ENCODE peak calls at places on chromosomes 12 and 14, in eight cellular contexts. V is HFFc6, H is DND-41, A is PC-3, G is A549, X is sigmoid colon, U is epithelial cell of esophagus, Z is mucosa of descending colon. C is an unnamed sample.

GRCh38 chr14:58638231-58639205 is 756 bp downstream of the DACT1 start:
- DNase-seq in Z (peak), H (no peak), X (peak), G (peak), V (peak), A (peak), U (peak), C (peak)

GRCh38 chr14:101060171-101060601 is 156.7 kb upstream of the RTL1 start:
- DNase-seq in A (no peak), H (no peak), U (no peak), Z (no peak), G (no peak), V (no peak), X (peak), C (no peak)

GRCh38 chr14:96363751-96364336 is 518 bp downstream of the GSKIP start:
- DNase-seq in X (peak), Z (peak), A (peak), V (peak), U (peak), G (peak), H (peak), C (peak)

GRCh38 chr12:5171701-5172100 is 128.0 kb downstream of the KCNA5 start:
- DNase-seq in V (peak), A (peak), U (peak), Z (no peak), X (no peak), H (peak), G (peak), C (peak)

GRCh38 chr12:12892670-12893290 is 1.4 kb downstream of the GPRC5A start:
- DNase-seq in V (no peak), Z (peak), U (peak), H (no peak), X (no peak), G (no peak), A (peak), C (no peak)

GRCh38 chr14:96945721-96946120 is 148.5 kb downstream of the VRK1 start:
- DNase-seq in X (no peak), U (no peak), H (no peak), Z (no peak), V (no peak), A (no peak), G (no peak), C (no peak)

GRCh38 chr12:118103231-118103600 is 595 bp downstream of the VSIG10 start:
- DNase-seq in G (peak), U (no peak), A (peak), H (peak), X (peak), Z (peak), V (no peak), C (peak)

GRCh38 chr12:26114720-26115406 is 10.0 kb downstream of the BHLHE41 start:
- DNase-seq in U (no peak), Z (no peak), G (no peak), A (no peak), X (no peak), H (no peak), V (no peak), C (no peak)

GRCh38 chr12:84701041-84701440 is 211.6 kb downstream of the SLC6A15 start:
- DNase-seq in U (peak), G (no peak), Z (no peak), V (no peak), X (no peak), A (no peak), H (no peak), C (no peak)

GRCh38 chr14:68686724-68687123 is 106.1 kb downstream of the ZFP36L1 start:
- DNase-seq in A (no peak), X (peak), Z (no peak), U (no peak), H (no peak), G (no peak), V (no peak), C (no peak)

GRCh38 chr12:78703820-78704525 is 160.6 kb upstream of the SYT1 start:
- DNase-seq in A (peak), V (peak), Z (no peak), G (peak), H (no peak), U (peak), X (no peak), C (no peak)

GRCh38 chr12:111819191-111820158 is 22.6 kb upstream of the MAPKAPK5 start:
- DNase-seq in X (no peak), Z (no peak), H (no peak), G (no peak), A (peak), V (peak), U (peak), C (no peak)

GRCh38 chr14:100159107-100159864 is at the start of gene DEGS2:
- DNase-seq in U (peak), G (peak), A (peak), H (no peak), Z (peak), V (no peak), X (no peak), C (peak)

GRCh38 chr12:89969098-89969497 is 260.5 kb upstream of the ATP2B1 start:
- DNase-seq in U (peak), H (no peak), X (no peak), Z (no peak), G (no peak), A (peak), V (no peak), C (no peak)

GRCh38 chr14:68160779-68161546 is 341.4 kb downstream of the RAD51B start:
- DNase-seq in G (no peak), U (no peak), X (no peak), V (no peak), Z (no peak), A (no peak), H (no peak), C (no peak)

GRCh38 chr12:68400231-68400829 is 68.2 kb upstream of the MDM1 start:
- DNase-seq in G (no peak), V (no peak), H (no peak), A (no peak), Z (no peak), X (no peak), U (no peak), C (no peak)

GRCh38 chr12:50750366-50750765 is 13.5 kb upstream of the ATF1 start:
- DNase-seq in G (no peak), X (no peak), V (no peak), H (no peak), Z (no peak), A (no peak), U (no peak), C (no peak)

GRCh38 chr14:61284001-61284400 is 2.9 kb upstream of the TMEM30B start:
- DNase-seq in X (no peak), A (no peak), V (no peak), Z (no peak), U (no peak), H (peak), G (no peak), C (no peak)

GRCh38 chr12:10159280-10159679 is 12.7 kb downstream of the OLR1 start:
- DNase-seq in A (no peak), X (no peak), H (no peak), G (no peak), Z (no peak), U (no peak), V (no peak), C (no peak)

GRCh38 chr14:34766060-34766459 is 51.7 kb upstream of the CFL2 start:
- DNase-seq in X (no peak), H (no peak), U (no peak), A (peak), Z (no peak), G (peak), V (no peak), C (no peak)
- TF ChIP-seq CTCF in X (no peak), H (no peak), U (no peak), A (peak), Z (no peak), G (peak), V (peak), C (no peak)

GRCh38 chr12:98227162-98227561 is 288.2 kb upstream of the TMPO start:
- DNase-seq in H (peak), U (peak), V (no peak), X (no peak), G (peak), A (no peak), Z (no peak), C (no peak)
- TF ChIP-seq CTCF in H (peak), U (peak), V (peak), X (no peak), G (peak), A (peak), Z (no peak), C (peak)

DNA sequence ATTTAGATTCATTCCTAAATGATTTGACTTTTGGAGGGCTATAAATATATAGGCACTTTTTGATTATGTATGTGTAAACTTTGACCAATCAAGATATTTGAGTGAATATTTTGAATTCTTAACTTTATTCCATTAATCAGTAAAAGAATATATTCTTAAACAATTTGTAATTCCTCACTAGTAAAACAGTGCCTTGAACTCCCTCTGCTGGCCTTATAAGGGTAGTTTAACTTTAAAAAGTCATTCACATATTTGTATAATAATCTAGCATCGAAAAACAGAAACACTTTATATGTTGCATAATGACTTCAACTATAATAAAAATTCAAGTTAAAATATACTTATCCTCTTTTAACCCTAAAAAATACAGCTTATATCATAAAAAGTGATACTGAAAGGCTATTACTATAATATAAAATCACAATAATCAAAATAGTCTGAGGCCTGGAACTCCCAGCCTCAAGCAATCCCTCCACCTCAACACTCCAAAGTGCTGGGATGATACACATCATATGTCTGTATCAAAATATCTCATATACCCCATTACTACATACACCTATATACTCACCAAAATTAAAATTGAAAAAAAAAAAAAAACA is 31.2 kb downstream of the CCDC59 start:
- DNase-seq in U (peak), Z (no peak), X (no peak), V (peak), G (peak), A (peak), H (no peak), C (no peak)
- TF ChIP-seq CTCF in U (peak), Z (peak), X (peak), V (peak), G (peak), A (peak), H (peak), C (peak)

DNA sequence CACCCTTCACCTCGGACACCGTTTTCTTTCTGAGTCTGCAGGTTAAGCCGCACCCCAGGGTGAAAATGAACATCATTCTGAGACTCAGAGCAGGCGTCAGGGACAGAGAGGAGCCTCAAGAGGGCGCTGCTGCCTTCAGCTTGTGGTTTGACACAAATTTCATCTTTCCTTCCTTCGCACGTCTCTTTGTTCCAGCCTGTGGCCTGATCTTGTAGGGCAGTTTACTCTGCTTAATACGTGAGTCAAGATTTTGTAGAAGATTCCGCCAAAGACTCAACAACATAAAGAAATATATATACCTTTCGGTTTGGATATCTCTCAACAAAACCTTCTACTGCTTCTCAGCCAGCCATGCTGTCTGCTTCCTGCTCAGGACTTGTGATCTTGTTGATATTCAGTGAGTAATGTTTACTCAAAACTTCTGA is 329.3 kb upstream of the OR4E1 start:
- DNase-seq in V (no peak), H (peak), Z (peak), X (no peak), U (peak), A (peak), G (peak), C (peak)
- TF ChIP-seq CTCF in V (peak), H (peak), Z (no peak), X (peak), U (peak), A (peak), G (peak), C (peak)

DNA sequence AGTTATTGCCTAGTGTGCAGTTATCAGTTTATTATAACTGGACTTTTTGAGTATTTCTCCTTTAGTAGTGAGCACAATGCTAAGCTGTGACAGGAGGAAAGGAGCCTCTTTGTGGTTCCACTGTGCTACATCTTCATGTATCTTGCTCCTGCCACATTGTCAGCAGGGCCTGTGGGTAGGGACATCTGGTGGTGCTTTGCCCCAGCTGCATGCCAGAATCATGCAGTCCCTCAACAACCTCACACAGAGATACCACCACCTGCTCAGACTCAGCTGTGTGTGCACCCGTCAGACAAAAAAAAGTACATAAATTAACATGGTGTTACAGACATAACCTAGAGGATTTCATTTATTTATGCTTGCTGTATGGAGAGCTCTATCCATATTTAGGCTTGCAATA is 51.1 kb downstream of the MIS18BP1 start:
- DNase-seq in V (peak), A (peak), U (peak), H (peak), X (no peak), Z (no peak), G (peak), C (no peak)
- TF ChIP-seq CTCF in V (peak), A (peak), U (peak), H (peak), X (no peak), Z (no peak), G (no peak), C (no peak)

GRCh38 chr14:105200074-105200473 is 19.0 kb upstream of the NUDT14 start:
- DNase-seq in Z (no peak), H (no peak), V (no peak), A (no peak), X (no peak), U (no peak), G (no peak), C (no peak)
- TF ChIP-seq CTCF in Z (no peak), H (peak), V (peak), A (peak), X (no peak), U (no peak), G (no peak), C (no peak)

GRCh38 chr12:72472350-72472749 is 200.2 kb downstream of the TRHDE start:
- DNase-seq in Z (no peak), H (no peak), A (peak), V (no peak), X (no peak), U (no peak), G (no peak), C (no peak)
- TF ChIP-seq CTCF in Z (no peak), H (no peak), A (peak), V (peak), X (no peak), U (no peak), G (no peak), C (no peak)

DNA sequence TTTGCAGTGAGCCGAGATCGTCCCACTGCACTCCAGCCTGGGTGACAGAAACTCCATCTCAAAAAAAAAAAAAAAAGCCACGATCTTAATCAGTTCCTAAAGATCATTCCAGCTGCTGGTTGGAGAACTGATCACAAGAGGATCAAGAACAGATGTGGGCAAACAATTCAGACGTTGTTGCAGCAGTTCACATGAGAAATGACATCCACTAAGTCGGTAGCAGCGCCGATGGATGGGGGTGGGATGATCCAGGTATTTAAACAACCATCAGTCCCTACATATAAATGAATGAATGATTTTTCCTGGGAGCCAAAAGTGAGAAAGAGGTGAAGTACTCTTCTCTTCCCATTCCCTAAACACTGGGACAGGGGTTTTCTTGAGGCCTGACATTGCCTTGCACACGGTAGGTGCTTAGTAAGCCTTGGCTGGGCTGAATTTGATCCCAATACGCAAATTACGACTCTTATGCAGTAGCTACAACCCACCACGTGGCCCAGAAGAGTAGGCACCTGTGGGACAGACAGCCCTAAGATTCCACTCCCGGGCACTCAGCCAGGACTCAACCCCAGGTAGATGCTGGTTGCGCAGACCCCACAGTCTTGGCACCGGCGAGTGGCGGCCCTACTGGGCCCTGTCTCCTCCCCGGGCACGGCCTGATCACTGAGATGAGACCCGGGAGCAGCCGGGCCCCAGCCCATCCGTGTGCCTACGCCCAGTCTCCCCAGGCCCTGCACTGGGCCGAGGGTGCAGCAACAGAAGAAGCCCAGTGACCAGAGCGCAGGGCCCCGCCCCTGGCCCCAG is 565 bp downstream of the SPRYD3 start:
- DNase-seq in A (peak), Z (no peak), X (peak), U (peak), G (no peak), H (no peak), V (no peak), C (no peak)
- TF ChIP-seq CTCF in A (no peak), Z (no peak), X (no peak), U (peak), G (no peak), H (no peak), V (peak), C (no peak)